ENCODE peak calls at places on chromosomes 13 and 19, in six cellular contexts. One of them, this sample, is unnamed.

GRCh38 chr19:33376931-33377557 is 3.5 kb downstream of the CEBPG start:
- DNase-seq in EH: no peak
- DNase-seq in iPS-NIHi11: no peak
- DNase-seq in MCF 10A: peak
- DNase-seq in GM18507: no peak
- DNase-seq in C1 segment of cervical spinal cord: no peak
- DNase-seq in this sample: no peak

GRCh38 chr19:45952691-45953505 is 20.8 kb downstream of the NOVA2 start:
- DNase-seq in EH: peak
- DNase-seq in iPS-NIHi11: peak
- DNase-seq in MCF 10A: peak
- DNase-seq in GM18507: no peak
- DNase-seq in C1 segment of cervical spinal cord: no peak
- DNase-seq in this sample: peak

GRCh38 chr19:1862424-1863307 is 713 bp downstream of the KLF16 start:
- DNase-seq in EH: peak
- DNase-seq in iPS-NIHi11: peak
- DNase-seq in MCF 10A: peak
- DNase-seq in GM18507: no peak
- DNase-seq in C1 segment of cervical spinal cord: no peak
- DNase-seq in this sample: peak

GRCh38 chr19:31268751-31269150 is 80.5 kb downstream of the TSHZ3 start:
- DNase-seq in EH: no peak
- DNase-seq in iPS-NIHi11: no peak
- DNase-seq in MCF 10A: no peak
- DNase-seq in GM18507: no peak
- DNase-seq in C1 segment of cervical spinal cord: no peak
- DNase-seq in this sample: no peak

GRCh38 chr13:72004975-72005374 is 138.0 kb upstream of the DACH1 start:
- DNase-seq in EH: peak
- DNase-seq in iPS-NIHi11: no peak
- DNase-seq in MCF 10A: no peak
- DNase-seq in GM18507: no peak
- DNase-seq in C1 segment of cervical spinal cord: no peak
- DNase-seq in this sample: no peak

GRCh38 chr13:41005709-41006108 is 13.4 kb downstream of the ELF1 start:
- DNase-seq in EH: no peak
- DNase-seq in iPS-NIHi11: no peak
- DNase-seq in MCF 10A: no peak
- DNase-seq in GM18507: no peak
- DNase-seq in C1 segment of cervical spinal cord: no peak
- DNase-seq in this sample: no peak

GRCh38 chr19:2478324-2478755 is 2.4 kb downstream of the GADD45B start:
- DNase-seq in EH: peak
- DNase-seq in iPS-NIHi11: no peak
- DNase-seq in MCF 10A: peak
- DNase-seq in GM18507: no peak
- DNase-seq in C1 segment of cervical spinal cord: no peak
- DNase-seq in this sample: peak

GRCh38 chr19:6821639-6822310 is 49.3 kb downstream of the VAV1 start:
- DNase-seq in EH: no peak
- DNase-seq in iPS-NIHi11: no peak
- DNase-seq in MCF 10A: no peak
- DNase-seq in GM18507: no peak
- DNase-seq in C1 segment of cervical spinal cord: no peak
- DNase-seq in this sample: no peak

GRCh38 chr19:29121684-29122083 is 91.3 kb downstream of the UQCRFS1 start:
- DNase-seq in EH: peak
- DNase-seq in iPS-NIHi11: peak
- DNase-seq in MCF 10A: no peak
- DNase-seq in GM18507: no peak
- DNase-seq in C1 segment of cervical spinal cord: no peak
- DNase-seq in this sample: no peak

GRCh38 chr13:113765241-113765910 is 6.3 kb downstream of the TMEM255B start:
- DNase-seq in EH: no peak
- DNase-seq in iPS-NIHi11: peak
- DNase-seq in MCF 10A: no peak
- DNase-seq in GM18507: no peak
- DNase-seq in C1 segment of cervical spinal cord: no peak
- DNase-seq in this sample: no peak

GRCh38 chr19:38308926-38309614 is 5.0 kb downstream of the C19orf33 start:
- DNase-seq in EH: no peak
- DNase-seq in iPS-NIHi11: no peak
- DNase-seq in MCF 10A: no peak
- DNase-seq in GM18507: no peak
- DNase-seq in C1 segment of cervical spinal cord: no peak
- DNase-seq in this sample: no peak

GRCh38 chr13:110664074-110664473 is 41.8 kb downstream of the CARS2 start:
- DNase-seq in EH: no peak
- DNase-seq in iPS-NIHi11: no peak
- DNase-seq in MCF 10A: no peak
- DNase-seq in GM18507: no peak
- DNase-seq in C1 segment of cervical spinal cord: no peak
- DNase-seq in this sample: no peak

GRCh38 chr19:35442091-35442490 is 6.0 kb upstream of the FFAR2 start:
- DNase-seq in EH: no peak
- DNase-seq in iPS-NIHi11: no peak
- DNase-seq in MCF 10A: no peak
- DNase-seq in GM18507: no peak
- DNase-seq in C1 segment of cervical spinal cord: no peak
- DNase-seq in this sample: no peak

GRCh38 chr13:99758465-99759162 is 213.0 kb downstream of the ZIC5 start:
- DNase-seq in EH: no peak
- DNase-seq in iPS-NIHi11: no peak
- DNase-seq in MCF 10A: no peak
- DNase-seq in GM18507: no peak
- DNase-seq in C1 segment of cervical spinal cord: no peak
- DNase-seq in this sample: no peak

GRCh38 chr13:106527806-106528205 is 7.7 kb downstream of the EFNB2 start:
- DNase-seq in EH: no peak
- DNase-seq in iPS-NIHi11: no peak
- DNase-seq in MCF 10A: no peak
- DNase-seq in GM18507: no peak
- DNase-seq in C1 segment of cervical spinal cord: no peak
- DNase-seq in this sample: no peak

GRCh38 chr13:40476175-40476958 is 190.1 kb downstream of the FOXO1 start:
- DNase-seq in EH: peak
- DNase-seq in iPS-NIHi11: no peak
- DNase-seq in MCF 10A: peak
- DNase-seq in GM18507: no peak
- DNase-seq in C1 segment of cervical spinal cord: no peak
- DNase-seq in this sample: no peak

GRCh38 chr19:41025411-41025810 is 34.3 kb downstream of the CYP2B6 start:
- DNase-seq in EH: no peak
- DNase-seq in iPS-NIHi11: no peak
- DNase-seq in MCF 10A: no peak
- DNase-seq in GM18507: no peak
- DNase-seq in C1 segment of cervical spinal cord: no peak
- DNase-seq in this sample: no peak

GRCh38 chr13:49772828-49773227 is 19.7 kb downstream of the KPNA3 start:
- DNase-seq in EH: no peak
- DNase-seq in iPS-NIHi11: no peak
- DNase-seq in MCF 10A: no peak
- DNase-seq in GM18507: no peak
- DNase-seq in C1 segment of cervical spinal cord: no peak
- DNase-seq in this sample: no peak

GRCh38 chr13:113887700-113888201 is 23.9 kb upstream of the GAS6 start:
- DNase-seq in EH: peak
- DNase-seq in iPS-NIHi11: no peak
- DNase-seq in MCF 10A: no peak
- DNase-seq in GM18507: no peak
- DNase-seq in C1 segment of cervical spinal cord: no peak
- DNase-seq in this sample: no peak

GRCh38 chr19:4873930-4874329 is 6.5 kb upstream of the PLIN3 start:
- DNase-seq in EH: no peak
- DNase-seq in iPS-NIHi11: no peak
- DNase-seq in MCF 10A: no peak
- DNase-seq in GM18507: no peak
- DNase-seq in C1 segment of cervical spinal cord: no peak
- DNase-seq in this sample: no peak

GRCh38 chr13:51585234-51585672 is 991 bp downstream of the WDFY2 start:
- DNase-seq in EH: peak
- DNase-seq in iPS-NIHi11: no peak
- DNase-seq in MCF 10A: no peak
- DNase-seq in GM18507: no peak
- DNase-seq in C1 segment of cervical spinal cord: no peak
- DNase-seq in this sample: no peak

GRCh38 chr19:18262917-18263316 is 11.3 kb downstream of the IQCN start:
- DNase-seq in EH: no peak
- DNase-seq in iPS-NIHi11: no peak
- DNase-seq in MCF 10A: no peak
- DNase-seq in GM18507: no peak
- DNase-seq in C1 segment of cervical spinal cord: no peak
- DNase-seq in this sample: no peak

GRCh38 chr13:111122056-111122455 is 6.9 kb downstream of the ARHGEF7 start:
- DNase-seq in EH: no peak
- DNase-seq in iPS-NIHi11: peak
- DNase-seq in MCF 10A: no peak
- DNase-seq in GM18507: no peak
- DNase-seq in C1 segment of cervical spinal cord: no peak
- DNase-seq in this sample: no peak

GRCh38 chr13:111460548-111461444 is 140.4 kb downstream of the TEX29 start:
- DNase-seq in EH: peak
- DNase-seq in iPS-NIHi11: peak
- DNase-seq in MCF 10A: peak
- DNase-seq in GM18507: no peak
- DNase-seq in C1 segment of cervical spinal cord: no peak
- DNase-seq in this sample: no peak

GRCh38 chr13:40233731-40234195 is 432.7 kb downstream of the FOXO1 start:
- DNase-seq in EH: no peak
- DNase-seq in iPS-NIHi11: no peak
- DNase-seq in MCF 10A: peak
- DNase-seq in GM18507: no peak
- DNase-seq in C1 segment of cervical spinal cord: no peak
- DNase-seq in this sample: no peak

GRCh38 chr19:49641688-49642487 is at the start of gene SCAF1:
- DNase-seq in EH: peak
- DNase-seq in iPS-NIHi11: peak
- DNase-seq in MCF 10A: peak
- DNase-seq in GM18507: peak
- DNase-seq in C1 segment of cervical spinal cord: peak
- DNase-seq in this sample: peak

GRCh38 chr13:105991622-105992254 is 543.7 kb downstream of the EFNB2 start:
- DNase-seq in EH: peak
- DNase-seq in iPS-NIHi11: no peak
- DNase-seq in MCF 10A: peak
- DNase-seq in GM18507: no peak
- DNase-seq in C1 segment of cervical spinal cord: no peak
- DNase-seq in this sample: no peak

GRCh38 chr13:94674609-94675348 is 37.6 kb downstream of the SOX21 start:
- DNase-seq in EH: peak
- DNase-seq in iPS-NIHi11: peak
- DNase-seq in MCF 10A: peak
- DNase-seq in GM18507: peak
- DNase-seq in C1 segment of cervical spinal cord: no peak
- DNase-seq in this sample: peak